ENCODE peak calls at places on chromosomes 4 and X, in six cellular contexts. One of them, this sample, is unnamed.

GRCh38 chr4:76897522-76898384 is at the start of gene SOWAHB:
- DNase-seq in ACHN: peak; percentile 12
- DNase-seq in T-helper 2 cell: peak; percentile 21
- DNase-seq in activated effector memory CD4-positive, alpha-beta T cell treated with Interleukin-2 at 50 U/mL for 16 hours: peak; percentile 25
- DNase-seq in effector memory CD8-positive, alpha-beta T cell: peak; percentile 2
- DNase-seq in uterus: no peak
- DNase-seq in this sample: no peak

GRCh38 chrX:65035451-65035779 is 59.2 kb upstream of the ZC4H2 start:
- DNase-seq in ACHN: no peak
- DNase-seq in T-helper 2 cell: no peak
- DNase-seq in activated effector memory CD4-positive, alpha-beta T cell treated with Interleukin-2 at 50 U/mL for 16 hours: no peak
- DNase-seq in effector memory CD8-positive, alpha-beta T cell: peak; percentile 0
- DNase-seq in uterus: peak; percentile 25
- DNase-seq in this sample: no peak

GRCh38 chr4:175705407-175705806 is 106.7 kb downstream of the GPM6A start:
- DNase-seq in ACHN: no peak
- DNase-seq in T-helper 2 cell: no peak
- DNase-seq in activated effector memory CD4-positive, alpha-beta T cell treated with Interleukin-2 at 50 U/mL for 16 hours: no peak
- DNase-seq in effector memory CD8-positive, alpha-beta T cell: no peak
- DNase-seq in uterus: no peak
- DNase-seq in this sample: no peak

GRCh38 chrX:150456466-150456865 is 93.3 kb downstream of the MAMLD1 start:
- DNase-seq in ACHN: no peak
- DNase-seq in T-helper 2 cell: no peak
- DNase-seq in activated effector memory CD4-positive, alpha-beta T cell treated with Interleukin-2 at 50 U/mL for 16 hours: no peak
- DNase-seq in effector memory CD8-positive, alpha-beta T cell: no peak
- DNase-seq in uterus: no peak
- DNase-seq in this sample: no peak

GRCh38 chrX:21490341-21490740 is 116.1 kb downstream of the CNKSR2 start:
- DNase-seq in ACHN: no peak
- DNase-seq in T-helper 2 cell: no peak
- DNase-seq in activated effector memory CD4-positive, alpha-beta T cell treated with Interleukin-2 at 50 U/mL for 16 hours: no peak
- DNase-seq in effector memory CD8-positive, alpha-beta T cell: no peak
- DNase-seq in uterus: no peak
- DNase-seq in this sample: no peak

GRCh38 chr4:79652232-79652631 is 244.2 kb upstream of the GK2 start:
- DNase-seq in ACHN: no peak
- DNase-seq in T-helper 2 cell: no peak
- DNase-seq in activated effector memory CD4-positive, alpha-beta T cell treated with Interleukin-2 at 50 U/mL for 16 hours: no peak
- DNase-seq in effector memory CD8-positive, alpha-beta T cell: no peak
- DNase-seq in uterus: no peak
- DNase-seq in this sample: no peak

GRCh38 chr4:22483551-22483981 is 32.3 kb downstream of the ADGRA3 start:
- DNase-seq in ACHN: no peak
- DNase-seq in T-helper 2 cell: no peak
- DNase-seq in activated effector memory CD4-positive, alpha-beta T cell treated with Interleukin-2 at 50 U/mL for 16 hours: no peak
- DNase-seq in effector memory CD8-positive, alpha-beta T cell: no peak
- DNase-seq in uterus: no peak
- DNase-seq in this sample: no peak

GRCh38 chr4:16591867-16592266 is 306.6 kb downstream of the LDB2 start:
- DNase-seq in ACHN: no peak
- DNase-seq in T-helper 2 cell: no peak
- DNase-seq in activated effector memory CD4-positive, alpha-beta T cell treated with Interleukin-2 at 50 U/mL for 16 hours: no peak
- DNase-seq in effector memory CD8-positive, alpha-beta T cell: no peak
- DNase-seq in uterus: peak; percentile 57
- DNase-seq in this sample: no peak

GRCh38 chrX:122868626-122869025 is 315.5 kb upstream of the GRIA3 start:
- DNase-seq in ACHN: no peak
- DNase-seq in T-helper 2 cell: no peak
- DNase-seq in activated effector memory CD4-positive, alpha-beta T cell treated with Interleukin-2 at 50 U/mL for 16 hours: no peak
- DNase-seq in effector memory CD8-positive, alpha-beta T cell: no peak
- DNase-seq in uterus: no peak
- DNase-seq in this sample: no peak

GRCh38 chrX:13742397-13743176 is 8.0 kb downstream of the OFD1 start:
- DNase-seq in ACHN: no peak
- DNase-seq in T-helper 2 cell: peak; percentile 22
- DNase-seq in activated effector memory CD4-positive, alpha-beta T cell treated with Interleukin-2 at 50 U/mL for 16 hours: no peak
- DNase-seq in effector memory CD8-positive, alpha-beta T cell: peak; percentile 37
- DNase-seq in uterus: no peak
- DNase-seq in this sample: no peak

GRCh38 chr4:85543832-85544231 is 68.9 kb downstream of the ARHGAP24 start:
- DNase-seq in ACHN: no peak
- DNase-seq in T-helper 2 cell: no peak
- DNase-seq in activated effector memory CD4-positive, alpha-beta T cell treated with Interleukin-2 at 50 U/mL for 16 hours: no peak
- DNase-seq in effector memory CD8-positive, alpha-beta T cell: no peak
- DNase-seq in uterus: no peak
- DNase-seq in this sample: no peak

GRCh38 chr4:7857238-7857701 is 82.4 kb downstream of the AFAP1 start:
- DNase-seq in ACHN: no peak
- DNase-seq in T-helper 2 cell: no peak
- DNase-seq in activated effector memory CD4-positive, alpha-beta T cell treated with Interleukin-2 at 50 U/mL for 16 hours: no peak
- DNase-seq in effector memory CD8-positive, alpha-beta T cell: no peak
- DNase-seq in uterus: peak; percentile 46
- DNase-seq in this sample: no peak

GRCh38 chr4:8171941-8172924 is 13.6 kb upstream of the ABLIM2 start:
- DNase-seq in ACHN: no peak
- DNase-seq in T-helper 2 cell: no peak
- DNase-seq in activated effector memory CD4-positive, alpha-beta T cell treated with Interleukin-2 at 50 U/mL for 16 hours: no peak
- DNase-seq in effector memory CD8-positive, alpha-beta T cell: no peak
- DNase-seq in uterus: no peak
- DNase-seq in this sample: no peak

GRCh38 chrX:100743009-100743615 is 11.2 kb upstream of the SYTL4 start:
- DNase-seq in ACHN: no peak
- DNase-seq in T-helper 2 cell: no peak
- DNase-seq in activated effector memory CD4-positive, alpha-beta T cell treated with Interleukin-2 at 50 U/mL for 16 hours: no peak
- DNase-seq in effector memory CD8-positive, alpha-beta T cell: no peak
- DNase-seq in uterus: no peak
- DNase-seq in this sample: no peak

GRCh38 chr4:140472156-140472555 is 25.9 kb downstream of the MGAT4D start:
- DNase-seq in ACHN: no peak
- DNase-seq in T-helper 2 cell: no peak
- DNase-seq in activated effector memory CD4-positive, alpha-beta T cell treated with Interleukin-2 at 50 U/mL for 16 hours: no peak
- DNase-seq in effector memory CD8-positive, alpha-beta T cell: no peak
- DNase-seq in uterus: no peak
- DNase-seq in this sample: no peak

GRCh38 chr4:114907514-114908099 is 205.8 kb downstream of the NDST4 start:
- DNase-seq in ACHN: no peak
- DNase-seq in T-helper 2 cell: no peak
- DNase-seq in activated effector memory CD4-positive, alpha-beta T cell treated with Interleukin-2 at 50 U/mL for 16 hours: no peak
- DNase-seq in effector memory CD8-positive, alpha-beta T cell: no peak
- DNase-seq in uterus: no peak
- DNase-seq in this sample: no peak

GRCh38 chr4:133869486-133869885 is 332.1 kb downstream of the PABPC4L start:
- DNase-seq in ACHN: no peak
- DNase-seq in T-helper 2 cell: no peak
- DNase-seq in activated effector memory CD4-positive, alpha-beta T cell treated with Interleukin-2 at 50 U/mL for 16 hours: no peak
- DNase-seq in effector memory CD8-positive, alpha-beta T cell: no peak
- DNase-seq in uterus: no peak
- DNase-seq in this sample: no peak

GRCh38 chr4:2255501-2256155 is 6.3 kb downstream of the MXD4 start:
- DNase-seq in ACHN: no peak
- DNase-seq in T-helper 2 cell: peak; percentile 3
- DNase-seq in activated effector memory CD4-positive, alpha-beta T cell treated with Interleukin-2 at 50 U/mL for 16 hours: no peak
- DNase-seq in effector memory CD8-positive, alpha-beta T cell: no peak
- DNase-seq in uterus: peak; percentile 63
- DNase-seq in this sample: peak; percentile 1

GRCh38 chr4:152999376-153000067 is 63.4 kb downstream of the FHDC1 start:
- DNase-seq in ACHN: no peak
- DNase-seq in T-helper 2 cell: no peak
- DNase-seq in activated effector memory CD4-positive, alpha-beta T cell treated with Interleukin-2 at 50 U/mL for 16 hours: no peak
- DNase-seq in effector memory CD8-positive, alpha-beta T cell: no peak
- DNase-seq in uterus: no peak
- DNase-seq in this sample: no peak

GRCh38 chr4:86946868-86947493 is 12.2 kb downstream of the AFF1 start:
- DNase-seq in ACHN: no peak
- DNase-seq in T-helper 2 cell: no peak
- DNase-seq in activated effector memory CD4-positive, alpha-beta T cell treated with Interleukin-2 at 50 U/mL for 16 hours: no peak
- DNase-seq in effector memory CD8-positive, alpha-beta T cell: no peak
- DNase-seq in uterus: no peak
- DNase-seq in this sample: no peak

GRCh38 chr4:3255611-3256186 is 6.7 kb downstream of the MSANTD1 start:
- DNase-seq in ACHN: no peak
- DNase-seq in T-helper 2 cell: no peak
- DNase-seq in activated effector memory CD4-positive, alpha-beta T cell treated with Interleukin-2 at 50 U/mL for 16 hours: no peak
- DNase-seq in effector memory CD8-positive, alpha-beta T cell: no peak
- DNase-seq in uterus: no peak
- DNase-seq in this sample: no peak

GRCh38 chr4:157076578-157076947 is 613 bp downstream of the GLRB start:
- DNase-seq in ACHN: peak; percentile 16
- DNase-seq in T-helper 2 cell: no peak
- DNase-seq in activated effector memory CD4-positive, alpha-beta T cell treated with Interleukin-2 at 50 U/mL for 16 hours: no peak
- DNase-seq in effector memory CD8-positive, alpha-beta T cell: no peak
- DNase-seq in uterus: no peak
- DNase-seq in this sample: no peak

GRCh38 chrX:9890541-9891200 is 76.5 kb upstream of the CLDN34 start:
- DNase-seq in ACHN: no peak
- DNase-seq in T-helper 2 cell: no peak
- DNase-seq in activated effector memory CD4-positive, alpha-beta T cell treated with Interleukin-2 at 50 U/mL for 16 hours: no peak
- DNase-seq in effector memory CD8-positive, alpha-beta T cell: no peak
- DNase-seq in uterus: no peak
- DNase-seq in this sample: no peak

GRCh38 chr4:732911-733630 is 27.4 kb downstream of the PCGF3 start:
- DNase-seq in ACHN: no peak
- DNase-seq in T-helper 2 cell: no peak
- DNase-seq in activated effector memory CD4-positive, alpha-beta T cell treated with Interleukin-2 at 50 U/mL for 16 hours: no peak
- DNase-seq in effector memory CD8-positive, alpha-beta T cell: no peak
- DNase-seq in uterus: no peak
- DNase-seq in this sample: no peak

GRCh38 chrX:65985922-65986588 is 53.8 kb downstream of the VSIG4 start:
- DNase-seq in ACHN: peak; percentile 45
- DNase-seq in T-helper 2 cell: no peak
- DNase-seq in activated effector memory CD4-positive, alpha-beta T cell treated with Interleukin-2 at 50 U/mL for 16 hours: peak; percentile 17
- DNase-seq in effector memory CD8-positive, alpha-beta T cell: peak; percentile 34
- DNase-seq in uterus: peak; percentile 12
- DNase-seq in this sample: no peak

GRCh38 chrX:151680805-151681204 is 14.5 kb upstream of the PRRG3 start:
- DNase-seq in ACHN: peak; percentile 34
- DNase-seq in T-helper 2 cell: peak; percentile 19
- DNase-seq in activated effector memory CD4-positive, alpha-beta T cell treated with Interleukin-2 at 50 U/mL for 16 hours: peak; percentile 12
- DNase-seq in effector memory CD8-positive, alpha-beta T cell: peak; percentile 18
- DNase-seq in uterus: no peak
- DNase-seq in this sample: no peak

GRCh38 chrX:45714864-45715263 is 514.2 kb upstream of the DIPK2B start:
- DNase-seq in ACHN: peak; percentile 15
- DNase-seq in T-helper 2 cell: no peak
- DNase-seq in activated effector memory CD4-positive, alpha-beta T cell treated with Interleukin-2 at 50 U/mL for 16 hours: no peak
- DNase-seq in effector memory CD8-positive, alpha-beta T cell: no peak
- DNase-seq in uterus: no peak
- DNase-seq in this sample: no peak

GRCh38 chr4:89158884-89159503 is 47.7 kb downstream of the TIGD2 start:
- DNase-seq in ACHN: peak; percentile 65
- DNase-seq in T-helper 2 cell: no peak
- DNase-seq in activated effector memory CD4-positive, alpha-beta T cell treated with Interleukin-2 at 50 U/mL for 16 hours: no peak
- DNase-seq in effector memory CD8-positive, alpha-beta T cell: no peak
- DNase-seq in uterus: no peak
- DNase-seq in this sample: no peak

GRCh38 chr4:106264331-106264728 is 51.7 kb downstream of the TBCK start:
- DNase-seq in ACHN: peak; percentile 80
- DNase-seq in T-helper 2 cell: no peak
- DNase-seq in activated effector memory CD4-positive, alpha-beta T cell treated with Interleukin-2 at 50 U/mL for 16 hours: no peak
- DNase-seq in effector memory CD8-positive, alpha-beta T cell: no peak
- DNase-seq in uterus: no peak
- DNase-seq in this sample: no peak

GRCh38 chr4:90727938-90728337 is 600.7 kb downstream of the CCSER1 start:
- DNase-seq in ACHN: peak; percentile 86
- DNase-seq in T-helper 2 cell: no peak
- DNase-seq in activated effector memory CD4-positive, alpha-beta T cell treated with Interleukin-2 at 50 U/mL for 16 hours: no peak
- DNase-seq in effector memory CD8-positive, alpha-beta T cell: no peak
- DNase-seq in uterus: no peak
- DNase-seq in this sample: no peak

GRCh38 chrX:53714580-53715335 is 28.2 kb upstream of the HUWE1 start:
- DNase-seq in ACHN: no peak
- DNase-seq in T-helper 2 cell: peak; percentile 46
- DNase-seq in activated effector memory CD4-positive, alpha-beta T cell treated with Interleukin-2 at 50 U/mL for 16 hours: peak; percentile 29
- DNase-seq in effector memory CD8-positive, alpha-beta T cell: peak; percentile 35
- DNase-seq in uterus: no peak
- DNase-seq in this sample: no peak

GRCh38 chr4:123785515-123785914 is 388.9 kb downstream of the SPRY1 start:
- DNase-seq in ACHN: no peak
- DNase-seq in T-helper 2 cell: no peak
- DNase-seq in activated effector memory CD4-positive, alpha-beta T cell treated with Interleukin-2 at 50 U/mL for 16 hours: no peak
- DNase-seq in effector memory CD8-positive, alpha-beta T cell: no peak
- DNase-seq in uterus: peak; percentile 77
- DNase-seq in this sample: peak; percentile 81

GRCh38 chrX:8668797-8669196 is 63.1 kb downstream of the ANOS1 start:
- DNase-seq in ACHN: no peak
- DNase-seq in T-helper 2 cell: no peak
- DNase-seq in activated effector memory CD4-positive, alpha-beta T cell treated with Interleukin-2 at 50 U/mL for 16 hours: no peak
- DNase-seq in effector memory CD8-positive, alpha-beta T cell: no peak
- DNase-seq in uterus: no peak
- DNase-seq in this sample: peak; percentile 73

This sample was measured in gastrocnemius medialis.